ENCODE peak calls at places on chromosomes 2 and 18, in four cellular contexts. P is Peyer's patch, H is psoas muscle, B is hepatocyte. K is an unnamed sample. For H3K9me3 and H3K36me3, the result is how much of the 10 kb centered on the place peaks cover.

GRCh38 chr18:55920063-55920462 is 332.1 kb upstream of the TCF4 start:
- DNase-seq in P (no peak), H (no peak), B (no peak), K (no peak)

GRCh38 chr18:26746284-26747130 is 119.0 kb downstream of the AQP4 start:
- DNase-seq in P (no peak), H (no peak), B (no peak), K (no peak)

GRCh38 chr18:45248240-45248903 is 366.9 kb upstream of the SLC14A2 start:
- DNase-seq in P (no peak), H (no peak), B (no peak), K (no peak)

GRCh38 chr2:85312404-85312803 is 15.4 kb downstream of the TGOLN2 start:
- DNase-seq in P (no peak), H (no peak), B (no peak), K (no peak)

GRCh38 chr2:174259981-174260380 is 11.6 kb upstream of the OLA1 start:
- DNase-seq in P (no peak), H (no peak), B (peak), K (no peak)

GRCh38 chr18:7116001-7116831 is 1.4 kb downstream of the LAMA1 start:
- DNase-seq in P (no peak), H (no peak), B (peak), K (no peak)

GRCh38 chr2:44392338-44392943 is 30.7 kb downstream of the CAMKMT start:
- DNase-seq in P (no peak), H (peak), B (peak), K (no peak)

GRCh38 chr2:239412914-239413603 is 12.2 kb upstream of the HDAC4 start:
- DNase-seq in P (no peak), H (no peak), B (no peak), K (no peak)

GRCh38 chr2:190859347-190860297 is 21.0 kb upstream of the GLS start:
- DNase-seq in P (no peak), H (no peak), B (no peak), K (no peak)
- H3K4me3 ChIP-seq in P (no peak), H (no peak), B (no peak), K (no peak)

DNA sequence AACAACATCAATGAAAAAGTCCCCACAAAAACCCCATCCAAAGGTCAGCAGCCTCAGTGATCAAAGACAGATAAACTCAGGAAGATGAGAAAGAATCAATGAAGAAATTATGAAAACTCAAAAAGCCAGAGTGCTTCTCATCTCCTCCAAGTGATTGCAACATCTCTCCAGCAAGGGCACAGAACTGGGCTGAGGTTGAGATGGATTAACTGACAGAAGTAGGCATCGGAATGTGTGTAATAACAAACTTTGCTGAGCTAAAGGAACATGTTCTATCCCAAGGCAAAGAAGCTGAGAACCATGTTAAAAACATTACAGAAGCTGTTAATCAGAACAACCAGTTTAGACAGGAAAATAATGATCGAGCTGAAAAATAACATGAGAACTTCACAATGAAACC is 442.7 kb upstream of the SYT4 start:
- DNase-seq in P (no peak), H (no peak), B (no peak), K (no peak)
- H3K9me3 ChIP-seq in P (under half), H (under half), B (under half), K (under half)

GRCh38 chr2:73267008-73267407 is 17.3 kb downstream of the FBXO41 start:
- DNase-seq in P (no peak), H (no peak), B (no peak), K (no peak)

GRCh38 chr2:73268831-73269685 is 15.2 kb downstream of the FBXO41 start:
- DNase-seq in P (peak), H (no peak), B (peak), K (no peak)

GRCh38 chr2:73266061-73266891 is 18.0 kb downstream of the FBXO41 start:
- DNase-seq in P (no peak), H (no peak), B (no peak), K (no peak)

GRCh38 chr2:73269686-73270465 is 14.4 kb downstream of the FBXO41 start:
- DNase-seq in P (no peak), H (no peak), B (no peak), K (no peak)

GRCh38 chr2:73268368-73268830 is 15.9 kb downstream of the FBXO41 start:
- DNase-seq in P (no peak), H (no peak), B (no peak), K (no peak)
- H3K36me3 ChIP-seq in P (under half), H (under half), B (under half), K (under half)

DNA sequence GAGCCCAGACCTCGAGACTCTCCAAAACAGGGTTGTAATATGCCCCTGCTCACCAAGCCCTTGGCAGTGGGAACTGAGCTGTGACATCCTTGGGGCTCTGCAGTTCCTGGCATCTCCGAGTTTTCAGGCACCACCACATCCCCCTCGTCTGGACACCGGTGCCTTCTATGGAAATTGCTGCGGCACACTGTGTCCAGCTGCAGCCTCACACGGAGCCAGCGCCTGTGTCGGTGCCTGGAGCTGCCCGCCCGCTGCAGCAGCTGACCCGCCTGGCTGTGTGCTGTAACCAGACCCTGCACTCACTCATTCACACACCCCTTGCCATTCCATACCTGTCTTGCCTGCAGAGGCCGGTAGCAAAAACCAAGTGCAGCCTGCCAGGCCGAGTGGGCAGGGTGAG is 11.8 kb downstream of the IWS1 start:
- DNase-seq in P (no peak), H (peak), B (no peak), K (no peak)
- H3K4me3 ChIP-seq in P (no peak), H (peak), B (no peak), K (no peak)

K was measured in iPS DF 6.9.